ENCODE peak calls at places on chromosomes 6 and 20, in nine cellular contexts. U, Z, K, Q, O, N, J, D and F are unnamed samples. For H3K4me1, the result is how much of the 10 kb centered on the place peaks cover.

GRCh38 chr6:7996538-7997225 is 67.5 kb downstream of the BLOC1S5 start:
- DNase-seq in U (no peak), Z (peak), K (no peak), Q (no peak), O (no peak), N (no peak), J (peak), D (peak), F (no peak)

GRCh38 chr20:49285233-49285668 is 7.4 kb upstream of the ZNFX1 start:
- DNase-seq in U (no peak), Z (no peak), K (no peak), Q (no peak), O (no peak), N (no peak), J (no peak), D (no peak), F (no peak)

GRCh38 chr6:150930816-150931215 is 65.3 kb downstream of the MTHFD1L start:
- DNase-seq in U (no peak), Z (no peak), K (no peak), Q (no peak), O (no peak), N (no peak), J (peak), D (no peak), F (no peak)

GRCh38 chr20:58777657-58778056 is 73.0 kb downstream of the GNAS-AS1 start:
- DNase-seq in U (no peak), Z (no peak), K (no peak), Q (no peak), O (no peak), N (no peak), J (no peak), D (no peak), F (no peak)

GRCh38 chr6:170174124-170174770 is 116.6 kb downstream of the DLL1 start:
- DNase-seq in U (no peak), Z (no peak), K (no peak), Q (no peak), O (no peak), N (no peak), J (no peak), D (no peak), F (no peak)

GRCh38 chr20:63574829-63575720 is 1.0 kb upstream of the HELZ2 start:
- DNase-seq in U (no peak), Z (no peak), K (no peak), Q (no peak), O (peak), N (no peak), J (peak), D (no peak), F (no peak)

GRCh38 chr6:75526502-75527127 is 33.0 kb upstream of the FILIP1 start:
- DNase-seq in U (no peak), Z (peak), K (peak), Q (peak), O (peak), N (peak), J (peak), D (no peak), F (peak)

GRCh38 chr6:45123023-45123422 is 205.1 kb upstream of the RUNX2 start:
- DNase-seq in U (no peak), Z (no peak), K (no peak), Q (no peak), O (no peak), N (no peak), J (no peak), D (no peak), F (no peak)

GRCh38 chr6:43636312-43636667 is 650 bp downstream of the MAD2L1BP start:
- DNase-seq in U (no peak), Z (no peak), K (no peak), Q (peak), O (no peak), N (no peak), J (peak), D (no peak), F (no peak)

GRCh38 chr6:128725271-128726233 is 157.4 kb upstream of the LAMA2 start:
- DNase-seq in U (no peak), Z (peak), K (peak), Q (no peak), O (no peak), N (peak), J (peak), D (no peak), F (no peak)

GRCh38 chr6:40754481-40755045 is 167.4 kb upstream of the LRFN2 start:
- DNase-seq in U (no peak), Z (no peak), K (no peak), Q (no peak), O (no peak), N (no peak), J (no peak), D (no peak), F (no peak)

GRCh38 chr6:87366428-87366827 is 21.8 kb downstream of the C6orf163 start:
- DNase-seq in U (no peak), Z (no peak), K (no peak), Q (no peak), O (no peak), N (no peak), J (peak), D (no peak), F (no peak)

GRCh38 chr6:148867851-148868250 is 121.0 kb downstream of the UST start:
- DNase-seq in U (no peak), Z (no peak), K (no peak), Q (no peak), O (no peak), N (no peak), J (peak), D (no peak), F (no peak)

GRCh38 chr6:3698021-3698420 is 53.5 kb downstream of the PXDC1 start:
- DNase-seq in U (no peak), Z (no peak), K (no peak), Q (no peak), O (no peak), N (no peak), J (peak), D (no peak), F (no peak)

GRCh38 chr6:32047084-32047478 is 8.9 kb downstream of the CYP21A2 start:
- DNase-seq in U (no peak), Z (no peak), K (no peak), Q (no peak), O (no peak), N (no peak), J (peak), D (peak), F (no peak)

DNA sequence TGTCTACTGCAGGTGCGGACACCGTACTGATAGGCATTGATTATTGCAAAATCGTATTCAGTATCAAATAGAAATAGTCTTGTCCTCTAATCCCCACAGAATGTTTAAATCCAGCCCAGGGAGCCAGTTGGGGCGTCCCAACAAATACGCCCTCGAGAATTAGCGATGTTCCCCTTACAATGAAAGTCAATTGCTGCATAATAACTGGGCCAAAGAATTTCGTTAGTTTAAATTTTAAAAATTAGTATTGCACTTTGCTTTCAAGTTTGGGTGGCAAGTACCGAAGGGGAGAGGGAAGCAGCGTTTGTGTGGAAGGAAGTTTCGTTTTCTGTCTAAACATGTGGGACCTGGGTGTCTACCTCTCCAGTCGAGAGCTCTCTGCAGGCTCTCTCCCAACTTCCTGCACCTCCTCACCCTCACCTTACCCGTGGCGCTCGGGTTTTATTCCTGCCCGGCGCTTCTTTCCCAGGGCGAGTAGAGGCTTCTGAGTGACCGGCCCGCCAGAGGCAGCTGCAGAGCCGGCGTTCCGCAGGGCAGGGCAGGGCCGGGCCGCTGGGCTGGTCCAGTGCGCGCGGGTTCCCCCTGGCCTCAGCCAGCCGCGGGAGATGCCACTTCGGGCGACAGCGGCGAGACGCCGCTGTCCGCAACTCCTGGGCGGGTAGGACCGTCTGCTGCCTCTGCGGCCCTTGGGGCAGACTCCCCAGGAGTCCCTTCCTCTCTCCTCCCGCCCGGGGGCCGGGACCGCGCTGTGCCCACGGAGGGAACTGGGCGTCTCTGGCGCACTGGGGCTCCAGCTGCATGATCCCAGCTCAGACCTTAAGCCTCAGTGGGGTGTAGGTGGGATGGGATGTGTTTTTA is 862 bp upstream of the TFAP2C start:
- DNase-seq in U (no peak), Z (no peak), K (peak), Q (no peak), O (no peak), N (no peak), J (no peak), D (no peak), F (no peak)
- H3K4me3 ChIP-seq in U (peak), Z (no peak), K (peak), Q (no peak), O (no peak), N (peak), J (no peak), D (peak), F (peak)

DNA sequence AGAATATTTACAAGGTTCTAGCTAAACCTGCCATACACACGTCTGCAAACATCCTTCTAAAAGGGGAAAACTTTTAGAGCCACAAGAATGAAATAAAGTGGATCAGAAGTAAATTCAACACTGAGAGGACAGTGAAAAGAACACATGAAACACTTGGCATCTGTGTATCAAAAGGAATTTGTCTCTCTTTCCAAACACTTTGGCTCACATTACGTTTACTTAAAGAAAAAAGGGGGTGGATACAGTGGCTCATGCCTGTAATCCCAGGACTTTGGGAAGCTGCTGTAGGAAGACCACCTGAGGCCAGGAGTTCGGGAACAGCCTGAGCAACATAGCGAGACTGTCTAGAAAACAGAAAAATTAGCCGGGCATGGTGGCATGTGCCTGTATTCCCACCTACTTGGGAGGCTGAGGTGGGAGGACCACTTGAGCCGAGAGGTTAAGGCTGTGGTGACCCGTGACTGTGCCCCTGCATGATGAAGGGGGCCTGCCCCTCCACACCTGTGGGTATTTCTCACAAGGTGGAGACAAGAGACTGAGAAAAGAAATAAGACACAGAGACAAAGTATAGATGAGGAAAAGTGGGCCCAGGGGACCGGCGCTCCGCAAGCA is 35.4 kb downstream of the NINL start:
- DNase-seq in U (no peak), Z (no peak), K (no peak), Q (no peak), O (no peak), N (no peak), J (peak), D (no peak), F (no peak)
- H3K27ac ChIP-seq in U (no peak), Z (no peak), K (peak), Q (no peak), O (no peak), N (no peak), J (no peak), D (no peak), F (no peak)

DNA sequence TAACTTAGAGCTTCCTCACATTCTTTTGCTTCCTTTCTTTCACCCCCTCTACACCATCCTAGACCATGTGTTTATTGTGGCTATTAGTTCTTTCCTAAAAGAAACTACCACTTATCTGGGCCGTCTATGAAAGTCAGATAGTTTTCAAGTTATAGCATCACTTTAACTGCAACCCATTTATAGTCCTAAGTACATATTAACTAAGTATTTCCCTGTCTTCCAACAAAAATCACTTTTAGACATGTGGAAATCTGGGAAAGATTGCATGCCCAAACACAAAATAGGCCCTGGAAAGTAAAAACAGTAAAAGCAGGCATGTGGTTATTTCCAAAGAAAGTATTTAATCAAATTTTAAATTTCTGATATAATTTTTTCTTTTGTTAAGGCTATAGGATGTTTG is 5.5 kb downstream of the MYLIP start:
- DNase-seq in U (no peak), Z (no peak), K (no peak), Q (no peak), O (no peak), N (no peak), J (no peak), D (no peak), F (no peak)
- H3K4me1 ChIP-seq in U (half or more), Z (half or more), K (half or more), Q (half or more), O (half or more), N (under half), J (under half), D (half or more), F (under half)

DNA sequence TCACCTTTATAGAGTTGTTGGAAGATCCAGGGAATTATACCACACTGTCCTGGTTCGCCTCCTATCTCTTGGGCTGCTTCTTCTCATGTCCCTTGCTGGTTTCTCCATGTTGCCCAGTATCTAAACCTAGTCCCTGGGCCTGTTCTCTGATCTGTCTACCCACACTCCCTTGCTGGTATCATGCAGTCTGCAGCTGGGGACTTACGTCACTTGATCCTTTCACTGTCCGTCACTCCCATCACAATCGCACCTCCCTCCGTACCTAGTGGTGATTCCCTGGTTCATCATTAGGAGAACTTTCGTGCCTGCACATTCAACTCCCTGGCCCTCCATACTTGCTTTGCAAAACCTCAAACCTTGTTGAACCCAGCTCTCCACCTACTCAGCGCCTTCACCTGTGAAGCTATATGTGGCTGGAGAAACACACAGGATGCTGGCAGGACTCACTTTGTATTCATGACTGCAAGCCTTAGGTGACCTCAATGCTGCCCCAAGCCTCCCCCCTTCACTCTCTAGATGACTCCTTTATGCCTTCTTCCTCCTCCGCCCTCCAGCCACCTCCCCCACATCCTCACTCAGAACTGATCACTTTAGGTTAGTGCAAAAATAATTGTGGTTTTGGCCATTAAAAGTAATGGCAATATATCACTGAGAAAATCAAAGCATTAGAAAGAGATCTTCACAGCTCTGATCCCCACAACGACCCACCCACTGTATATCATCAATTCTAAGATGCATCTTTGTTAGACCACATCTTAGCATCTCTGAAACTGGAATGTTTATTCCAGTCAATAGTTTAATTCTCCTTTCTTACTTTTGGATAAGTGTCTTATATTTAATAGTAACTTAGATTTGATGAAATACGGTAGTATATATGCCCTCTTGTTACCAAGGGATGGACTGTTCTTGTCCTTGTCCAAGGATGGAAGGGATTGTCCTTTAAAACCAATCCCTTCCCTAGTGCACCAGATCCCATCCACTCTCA is 26.4 kb downstream of the GDAP1L1 start:
- DNase-seq in U (no peak), Z (no peak), K (no peak), Q (no peak), O (no peak), N (no peak), J (no peak), D (no peak), F (no peak)
- H3K4me3 ChIP-seq in U (no peak), Z (no peak), K (no peak), Q (no peak), O (no peak), N (no peak), J (no peak), D (no peak), F (no peak)

GRCh38 chr20:36549942-36550796 is 8.8 kb downstream of the MYL9 start:
- DNase-seq in U (no peak), Z (no peak), K (no peak), Q (no peak), O (no peak), N (no peak), J (no peak), D (peak), F (no peak)

GRCh38 chr20:36549628-36549941 is 8.3 kb downstream of the MYL9 start:
- DNase-seq in U (no peak), Z (no peak), K (no peak), Q (no peak), O (no peak), N (no peak), J (no peak), D (no peak), F (no peak)

GRCh38 chr20:36548006-36548315 is 6.6 kb downstream of the MYL9 start:
- DNase-seq in U (no peak), Z (peak), K (no peak), Q (no peak), O (no peak), N (no peak), J (no peak), D (no peak), F (no peak)

GRCh38 chr20:36547186-36548005 is 6.1 kb downstream of the MYL9 start:
- DNase-seq in U (no peak), Z (no peak), K (no peak), Q (no peak), O (no peak), N (no peak), J (no peak), D (no peak), F (no peak)

DNA sequence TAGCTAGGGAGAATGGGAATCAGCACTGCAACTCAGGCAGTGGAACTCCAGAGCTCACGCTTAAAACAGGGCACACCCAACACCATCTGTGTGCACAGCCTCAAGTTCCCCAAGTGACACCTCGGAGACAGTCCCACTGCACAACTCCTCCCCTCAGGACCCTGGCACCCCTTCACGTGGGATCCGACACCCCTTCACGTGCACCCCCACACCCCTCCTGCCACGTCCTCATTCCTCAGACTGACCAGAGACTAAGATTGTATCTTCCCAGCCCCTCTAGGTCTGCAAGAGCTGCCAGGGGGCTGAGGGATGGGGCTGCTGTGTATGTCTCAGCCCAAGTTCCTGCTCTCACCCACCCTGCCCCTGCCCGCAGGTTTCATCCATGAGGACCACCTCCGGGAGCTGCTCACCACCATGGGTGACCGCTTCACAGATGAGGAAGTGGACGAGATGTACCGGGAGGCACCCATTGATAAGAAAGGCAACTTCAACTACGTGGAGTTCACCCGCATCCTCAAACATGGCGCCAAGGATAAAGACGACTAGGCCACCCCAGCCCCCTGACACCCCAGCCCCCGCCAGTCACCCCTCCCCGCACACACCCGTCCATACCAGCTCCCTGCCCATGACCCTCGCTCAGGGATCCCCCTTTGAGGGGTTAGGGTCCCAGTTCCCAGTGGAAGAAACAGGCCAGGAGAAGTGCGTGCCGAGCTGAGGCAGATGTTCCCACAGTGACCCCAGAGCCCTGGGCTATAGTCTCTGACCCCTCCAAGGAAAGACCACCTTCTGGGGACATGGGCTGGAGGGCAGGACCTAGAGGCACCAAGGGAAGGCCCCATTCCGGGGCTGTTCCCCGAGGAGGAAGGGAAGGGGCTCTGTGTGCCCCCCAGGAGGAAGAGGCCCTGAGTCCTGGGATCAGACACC is 7.6 kb downstream of the MYL9 start:
- DNase-seq in U (no peak), Z (no peak), K (no peak), Q (no peak), O (no peak), N (no peak), J (no peak), D (no peak), F (no peak)
- H3K27ac ChIP-seq in U (peak), Z (no peak), K (no peak), Q (no peak), O (no peak), N (no peak), J (no peak), D (peak), F (no peak)

DNA sequence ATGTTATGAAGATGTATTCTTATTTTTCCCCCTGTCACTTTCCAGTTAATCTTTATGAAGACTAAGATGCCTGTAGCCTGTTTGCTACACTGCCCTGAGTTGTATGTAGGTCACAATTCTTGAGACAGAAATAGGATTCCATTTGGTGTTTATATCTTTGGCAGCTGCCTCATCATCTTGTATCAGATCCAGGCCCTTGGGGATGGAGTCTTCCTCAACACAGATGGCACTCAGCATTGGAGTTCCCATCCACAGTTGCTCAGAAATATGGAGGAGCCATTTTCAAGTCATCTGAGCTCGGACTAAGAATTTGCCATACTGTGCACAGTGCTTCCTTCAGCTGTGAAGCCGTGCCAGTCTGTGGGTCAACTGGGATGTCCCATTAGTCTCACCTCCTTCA is 156.5 kb downstream of the ZDHHC14 start:
- DNase-seq in U (no peak), Z (no peak), K (no peak), Q (no peak), O (no peak), N (no peak), J (peak), D (no peak), F (no peak)
- H3K4me1 ChIP-seq in U (under half), Z (under half), K (under half), Q (under half), O (under half), N (under half), J (under half), D (under half), F (under half)